ENCODE peak calls at places on chromosome 16, in eight cellular contexts. One of them, this sample, is unnamed.

GRCh38 chr16:86137359-86137758 is 238.4 kb downstream of the IRF8 start:
- DNase-seq in RWPE2: no peak
- DNase-seq in heart right ventricle: no peak
- DNase-seq in A549: no peak
- DNase-seq in fibroblast of lung: no peak
- DNase-seq in spleen: no peak
- DNase-seq in body of pancreas: no peak
- DNase-seq in right atrium auricular region: no peak
- DNase-seq in this sample: no peak

GRCh38 chr16:81081007-81081406 is 4.0 kb upstream of the C16orf46 start:
- DNase-seq in right atrium auricular region: no peak
- DNase-seq in body of pancreas: no peak
- DNase-seq in A549: no peak
- DNase-seq in RWPE2: no peak
- DNase-seq in heart right ventricle: no peak
- DNase-seq in fibroblast of lung: no peak
- DNase-seq in spleen: no peak
- DNase-seq in this sample: no peak

GRCh38 chr16:16120044-16120381 is 103.3 kb downstream of the ABCC6 start:
- DNase-seq in spleen: no peak
- DNase-seq in heart right ventricle: no peak
- DNase-seq in A549: no peak
- DNase-seq in body of pancreas: no peak
- DNase-seq in right atrium auricular region: no peak
- DNase-seq in fibroblast of lung: no peak
- DNase-seq in RWPE2: no peak
- DNase-seq in this sample: no peak

GRCh38 chr16:11658896-11659708 is 9.2 kb upstream of the SNN start:
- DNase-seq in fibroblast of lung: peak
- DNase-seq in heart right ventricle: peak
- DNase-seq in A549: no peak
- DNase-seq in right atrium auricular region: no peak
- DNase-seq in body of pancreas: no peak
- DNase-seq in RWPE2: peak
- DNase-seq in spleen: no peak
- DNase-seq in this sample: no peak

GRCh38 chr16:7849891-7850290 is 517.2 kb downstream of the RBFOX1 start:
- DNase-seq in right atrium auricular region: no peak
- DNase-seq in spleen: no peak
- DNase-seq in fibroblast of lung: no peak
- DNase-seq in A549: no peak
- DNase-seq in heart right ventricle: no peak
- DNase-seq in RWPE2: no peak
- DNase-seq in body of pancreas: peak
- DNase-seq in this sample: no peak

GRCh38 chr16:67942200-67942509 is 1.8 kb downstream of the LCAT start:
- DNase-seq in RWPE2: no peak
- DNase-seq in A549: peak
- DNase-seq in heart right ventricle: no peak
- DNase-seq in spleen: no peak
- DNase-seq in right atrium auricular region: no peak
- DNase-seq in body of pancreas: no peak
- DNase-seq in fibroblast of lung: no peak
- DNase-seq in this sample: no peak

GRCh38 chr16:49604602-49605001 is 231.0 kb downstream of the C16orf78 start:
- DNase-seq in spleen: peak
- DNase-seq in fibroblast of lung: no peak
- DNase-seq in body of pancreas: no peak
- DNase-seq in heart right ventricle: no peak
- DNase-seq in A549: no peak
- DNase-seq in right atrium auricular region: peak
- DNase-seq in RWPE2: no peak
- DNase-seq in this sample: no peak

GRCh38 chr16:85415196-85415988 is 197.7 kb upstream of the GSE1 start:
- DNase-seq in spleen: peak
- DNase-seq in A549: no peak
- DNase-seq in fibroblast of lung: no peak
- DNase-seq in RWPE2: peak
- DNase-seq in right atrium auricular region: no peak
- DNase-seq in body of pancreas: peak
- DNase-seq in heart right ventricle: peak
- DNase-seq in this sample: no peak

GRCh38 chr16:68227183-68227793 is 8.6 kb downstream of the ESRP2 start:
- DNase-seq in spleen: no peak
- DNase-seq in RWPE2: no peak
- DNase-seq in A549: no peak
- DNase-seq in right atrium auricular region: peak
- DNase-seq in heart right ventricle: no peak
- DNase-seq in body of pancreas: no peak
- DNase-seq in fibroblast of lung: no peak
- DNase-seq in this sample: no peak

GRCh38 chr16:83258366-83258765 is 549.4 kb upstream of the HSBP1 start:
- DNase-seq in body of pancreas: no peak
- DNase-seq in heart right ventricle: no peak
- DNase-seq in spleen: no peak
- DNase-seq in A549: no peak
- DNase-seq in right atrium auricular region: no peak
- DNase-seq in fibroblast of lung: no peak
- DNase-seq in RWPE2: no peak
- DNase-seq in this sample: no peak

GRCh38 chr16:48126801-48127644 is 28.8 kb downstream of the ABCC12 start:
- DNase-seq in A549: peak
- DNase-seq in RWPE2: peak
- DNase-seq in fibroblast of lung: peak
- DNase-seq in spleen: no peak
- DNase-seq in heart right ventricle: no peak
- DNase-seq in right atrium auricular region: no peak
- DNase-seq in body of pancreas: peak
- DNase-seq in this sample: peak

GRCh38 chr16:35749253-35750141 is 2290.1 kb downstream of the TP53TG3F start:
- DNase-seq in spleen: no peak
- DNase-seq in A549: no peak
- DNase-seq in body of pancreas: no peak
- DNase-seq in heart right ventricle: peak
- DNase-seq in fibroblast of lung: no peak
- DNase-seq in right atrium auricular region: peak
- DNase-seq in RWPE2: no peak
- DNase-seq in this sample: no peak

GRCh38 chr16:13036600-13036999 is 135.2 kb downstream of the SHISA9 start:
- DNase-seq in A549: peak
- DNase-seq in spleen: no peak
- DNase-seq in body of pancreas: peak
- DNase-seq in right atrium auricular region: no peak
- DNase-seq in RWPE2: no peak
- DNase-seq in fibroblast of lung: peak
- DNase-seq in heart right ventricle: peak
- DNase-seq in this sample: peak

GRCh38 chr16:81035975-81036750 is 521 bp downstream of the ATMIN start:
- DNase-seq in fibroblast of lung: peak
- DNase-seq in A549: peak
- DNase-seq in body of pancreas: peak
- DNase-seq in RWPE2: no peak
- DNase-seq in right atrium auricular region: no peak
- DNase-seq in spleen: peak
- DNase-seq in heart right ventricle: peak
- DNase-seq in this sample: peak

GRCh38 chr16:88276591-88276990 is 106.2 kb upstream of the ZNF469 start:
- DNase-seq in heart right ventricle: no peak
- DNase-seq in body of pancreas: no peak
- DNase-seq in A549: no peak
- DNase-seq in right atrium auricular region: no peak
- DNase-seq in RWPE2: no peak
- DNase-seq in fibroblast of lung: no peak
- DNase-seq in spleen: peak
- DNase-seq in this sample: no peak

GRCh38 chr16:58126451-58126968 is 2.7 kb downstream of the CFAP20 start:
- DNase-seq in fibroblast of lung: no peak
- DNase-seq in right atrium auricular region: no peak
- DNase-seq in spleen: no peak
- DNase-seq in RWPE2: no peak
- DNase-seq in heart right ventricle: no peak
- DNase-seq in A549: no peak
- DNase-seq in body of pancreas: no peak
- DNase-seq in this sample: no peak
- H3K27ac ChIP-seq in fibroblast of lung: peak
- H3K27ac ChIP-seq in right atrium auricular region: peak
- H3K27ac ChIP-seq in spleen: peak
- H3K27ac ChIP-seq in RWPE2: no peak
- H3K27ac ChIP-seq in heart right ventricle: peak
- H3K27ac ChIP-seq in A549: no peak
- H3K27ac ChIP-seq in body of pancreas: peak
- H3K27ac ChIP-seq in this sample: peak

GRCh38 chr16:5011637-5012036 is 22.1 kb downstream of the NAGPA start:
- DNase-seq in right atrium auricular region: no peak
- DNase-seq in fibroblast of lung: no peak
- DNase-seq in body of pancreas: no peak
- DNase-seq in A549: no peak
- DNase-seq in spleen: no peak
- DNase-seq in heart right ventricle: no peak
- DNase-seq in RWPE2: no peak
- DNase-seq in this sample: no peak
- H3K27ac ChIP-seq in right atrium auricular region: no peak
- H3K27ac ChIP-seq in fibroblast of lung: no peak
- H3K27ac ChIP-seq in body of pancreas: no peak
- H3K27ac ChIP-seq in A549: no peak
- H3K27ac ChIP-seq in spleen: no peak
- H3K27ac ChIP-seq in heart right ventricle: no peak
- H3K27ac ChIP-seq in RWPE2: no peak
- H3K27ac ChIP-seq in this sample: no peak

GRCh38 chr16:69267633-69268032 is 43.5 kb upstream of the VPS4A start:
- DNase-seq in spleen: no peak
- DNase-seq in right atrium auricular region: no peak
- DNase-seq in body of pancreas: no peak
- DNase-seq in heart right ventricle: no peak
- DNase-seq in RWPE2: no peak
- DNase-seq in A549: no peak
- DNase-seq in fibroblast of lung: no peak
- DNase-seq in this sample: no peak

GRCh38 chr16:69273009-69273408 is 38.1 kb upstream of the VPS4A start:
- DNase-seq in body of pancreas: no peak
- DNase-seq in spleen: no peak
- DNase-seq in RWPE2: no peak
- DNase-seq in A549: no peak
- DNase-seq in right atrium auricular region: no peak
- DNase-seq in heart right ventricle: no peak
- DNase-seq in fibroblast of lung: peak
- DNase-seq in this sample: no peak

GRCh38 chr16:69274699-69275235 is 36.4 kb upstream of the VPS4A start:
- DNase-seq in spleen: no peak
- DNase-seq in body of pancreas: no peak
- DNase-seq in RWPE2: no peak
- DNase-seq in A549: no peak
- DNase-seq in heart right ventricle: no peak
- DNase-seq in fibroblast of lung: no peak
- DNase-seq in right atrium auricular region: no peak
- DNase-seq in this sample: no peak

GRCh38 chr16:69270395-69270794 is 40.8 kb upstream of the VPS4A start:
- DNase-seq in right atrium auricular region: no peak
- DNase-seq in A549: no peak
- DNase-seq in fibroblast of lung: peak
- DNase-seq in spleen: no peak
- DNase-seq in heart right ventricle: no peak
- DNase-seq in body of pancreas: no peak
- DNase-seq in RWPE2: no peak
- DNase-seq in this sample: no peak

DNA sequence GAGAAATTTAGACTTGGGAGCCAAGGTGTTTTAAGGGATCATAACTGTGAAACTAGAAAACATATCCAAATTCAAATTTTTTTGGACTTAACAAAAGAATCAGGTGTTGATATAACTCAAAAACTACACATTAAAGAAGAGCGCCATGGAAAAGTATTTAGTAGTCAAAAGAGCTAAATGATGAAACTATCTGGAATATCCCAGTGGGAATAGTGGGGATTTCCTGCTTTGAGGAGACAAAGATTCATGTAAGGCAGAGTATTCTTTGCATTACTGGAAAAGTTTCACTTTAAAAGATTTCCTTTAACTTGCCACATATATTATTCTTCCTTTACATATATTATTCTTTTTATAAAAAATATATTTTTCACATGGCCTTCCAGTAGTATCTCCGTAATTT is 40.3 kb upstream of the VPS4A start:
- DNase-seq in fibroblast of lung: peak
- DNase-seq in heart right ventricle: no peak
- DNase-seq in RWPE2: no peak
- DNase-seq in A549: no peak
- DNase-seq in spleen: no peak
- DNase-seq in right atrium auricular region: no peak
- DNase-seq in body of pancreas: no peak
- DNase-seq in this sample: no peak
- H3K27ac ChIP-seq in fibroblast of lung: no peak
- H3K27ac ChIP-seq in heart right ventricle: no peak
- H3K27ac ChIP-seq in RWPE2: no peak
- H3K27ac ChIP-seq in A549: no peak
- H3K27ac ChIP-seq in spleen: no peak
- H3K27ac ChIP-seq in right atrium auricular region: no peak
- H3K27ac ChIP-seq in body of pancreas: no peak
- H3K27ac ChIP-seq in this sample: no peak

DNA sequence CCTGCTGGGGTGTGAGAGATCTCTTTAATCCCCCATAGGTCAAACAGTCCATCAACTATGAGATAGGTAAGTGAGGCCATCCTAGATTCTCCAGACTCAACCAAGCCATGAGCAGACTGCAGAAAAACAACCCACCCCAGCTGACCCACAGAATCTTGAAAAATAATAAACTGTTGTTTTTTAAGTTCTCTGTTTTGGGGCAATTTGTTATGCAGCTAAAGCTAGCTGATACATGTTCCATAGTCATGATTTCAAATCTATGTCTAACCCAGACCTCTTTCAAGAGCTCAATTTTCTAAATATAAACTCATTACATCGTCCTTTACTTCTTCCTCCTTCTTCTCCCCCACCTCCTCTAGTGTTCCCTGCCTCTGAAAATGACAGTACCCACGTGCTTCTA is 10.1 kb downstream of the ERN2 start:
- DNase-seq in A549: no peak
- DNase-seq in right atrium auricular region: no peak
- DNase-seq in body of pancreas: no peak
- DNase-seq in fibroblast of lung: no peak
- DNase-seq in heart right ventricle: no peak
- DNase-seq in spleen: no peak
- DNase-seq in RWPE2: no peak
- DNase-seq in this sample: no peak
- H3K27ac ChIP-seq in A549: no peak
- H3K27ac ChIP-seq in right atrium auricular region: no peak
- H3K27ac ChIP-seq in body of pancreas: no peak
- H3K27ac ChIP-seq in fibroblast of lung: no peak
- H3K27ac ChIP-seq in heart right ventricle: no peak
- H3K27ac ChIP-seq in spleen: no peak
- H3K27ac ChIP-seq in RWPE2: no peak
- H3K27ac ChIP-seq in this sample: no peak

GRCh38 chr16:58497468-58497867 is 2.5 kb upstream of the NDRG4 start:
- DNase-seq in spleen: peak
- DNase-seq in heart right ventricle: no peak
- DNase-seq in right atrium auricular region: no peak
- DNase-seq in RWPE2: no peak
- DNase-seq in body of pancreas: peak
- DNase-seq in fibroblast of lung: no peak
- DNase-seq in A549: no peak
- DNase-seq in this sample: no peak
- H3K27ac ChIP-seq in spleen: no peak
- H3K27ac ChIP-seq in heart right ventricle: no peak
- H3K27ac ChIP-seq in right atrium auricular region: no peak
- H3K27ac ChIP-seq in RWPE2: no peak
- H3K27ac ChIP-seq in body of pancreas: no peak
- H3K27ac ChIP-seq in fibroblast of lung: no peak
- H3K27ac ChIP-seq in A549: no peak
- H3K27ac ChIP-seq in this sample: no peak

This sample was measured in prostate gland.